ENCODE peak calls at places on chromosomes 11 and 22, in six cellular contexts. W, T, S, C, K and O are unnamed samples.
A peak's percentile ranks its signal among the peaks of the same experiment; 100 is the strongest.

GRCh38 chr11:130513132-130513531 is 64.7 kb downstream of the ADAMTS15 start:
- DNase-seq in K (no peak), T (no peak), W (no peak), S (no peak), C (no peak), O (no peak)

GRCh38 chr11:1573077-1573846 is 1.2 kb upstream of the DUSP8 start:
- DNase-seq in W (no peak), T (no peak), C (peak; percentile 71), K (no peak), S (no peak), O (no peak)

GRCh38 chr22:28146401-28147304 is 227.6 kb upstream of the PITPNB start:
- DNase-seq in W (no peak), S (no peak), T (no peak), K (no peak), C (no peak), O (no peak)

GRCh38 chr11:2915473-2915872 is 13.7 kb downstream of the PHLDA2 start:
- DNase-seq in T (no peak), S (no peak), K (no peak), W (no peak), C (no peak), O (no peak)

GRCh38 chr22:34055525-34056200 is 135.4 kb upstream of the LARGE1 start:
- DNase-seq in C (peak; percentile 87), W (no peak), T (peak; percentile 2), K (no peak), S (peak; percentile 62), O (no peak)

GRCh38 chr11:120058931-120059330 is 79.0 kb downstream of the TRIM29 start:
- DNase-seq in T (no peak), W (no peak), C (peak; percentile 27), S (no peak), K (no peak), O (no peak)

GRCh38 chr22:45291061-45291930 is 6.5 kb downstream of the UPK3A start:
- DNase-seq in C (no peak), S (no peak), T (no peak), K (no peak), W (no peak), O (no peak)

GRCh38 chr22:37930270-37930951 is 23.0 kb downstream of the C22orf23 start:
- DNase-seq in W (peak; percentile 52), K (no peak), S (no peak), T (no peak), C (no peak), O (no peak)

GRCh38 chr11:22792497-22792896 is 37.1 kb downstream of the SVIP start:
- DNase-seq in C (no peak), W (no peak), T (peak; percentile 79), S (peak; percentile 94), K (no peak), O (no peak)

GRCh38 chr11:130246719-130247118 is 68.0 kb downstream of the ZBTB44 start:
- DNase-seq in C (no peak), S (no peak), W (no peak), K (no peak), T (no peak), O (no peak)

GRCh38 chr11:39432929-39433328 is 2026.5 kb downstream of the LRRC4C start:
- DNase-seq in T (no peak), S (no peak), C (no peak), K (no peak), W (no peak), O (no peak)

GRCh38 chr11:113884361-113884836 is 9.0 kb upstream of the USP28 start:
- DNase-seq in S (peak; percentile 45), C (peak; percentile 62), W (no peak), K (no peak), T (peak; percentile 18), O (no peak)

GRCh38 chr22:40723396-40723933 is 44.2 kb downstream of the MCHR1 start:
- DNase-seq in W (no peak), S (no peak), K (no peak), T (no peak), C (no peak), O (no peak)

GRCh38 chr11:67439321-67440228 is 2.1 kb upstream of the PTPRCAP start:
- DNase-seq in C (no peak), T (no peak), K (no peak), S (peak; percentile 19), W (no peak), O (no peak)

GRCh38 chr11:67436459-67437081 is 912 bp downstream of the PTPRCAP start:
- DNase-seq in T (peak; percentile 85), K (peak; percentile 75), C (peak; percentile 70), S (no peak), W (peak; percentile 89), O (peak; percentile 91)

GRCh38 chr11:67440229-67441081 is 2.8 kb downstream of the CORO1B start:
- DNase-seq in C (no peak), T (no peak), K (no peak), S (no peak), W (no peak), O (no peak)

GRCh38 chr11:67437082-67437821 is at the start of gene PTPRCAP:
- DNase-seq in C (no peak), S (no peak), W (peak; percentile 84), T (peak; percentile 65), K (no peak), O (peak; percentile 84)

DNA sequence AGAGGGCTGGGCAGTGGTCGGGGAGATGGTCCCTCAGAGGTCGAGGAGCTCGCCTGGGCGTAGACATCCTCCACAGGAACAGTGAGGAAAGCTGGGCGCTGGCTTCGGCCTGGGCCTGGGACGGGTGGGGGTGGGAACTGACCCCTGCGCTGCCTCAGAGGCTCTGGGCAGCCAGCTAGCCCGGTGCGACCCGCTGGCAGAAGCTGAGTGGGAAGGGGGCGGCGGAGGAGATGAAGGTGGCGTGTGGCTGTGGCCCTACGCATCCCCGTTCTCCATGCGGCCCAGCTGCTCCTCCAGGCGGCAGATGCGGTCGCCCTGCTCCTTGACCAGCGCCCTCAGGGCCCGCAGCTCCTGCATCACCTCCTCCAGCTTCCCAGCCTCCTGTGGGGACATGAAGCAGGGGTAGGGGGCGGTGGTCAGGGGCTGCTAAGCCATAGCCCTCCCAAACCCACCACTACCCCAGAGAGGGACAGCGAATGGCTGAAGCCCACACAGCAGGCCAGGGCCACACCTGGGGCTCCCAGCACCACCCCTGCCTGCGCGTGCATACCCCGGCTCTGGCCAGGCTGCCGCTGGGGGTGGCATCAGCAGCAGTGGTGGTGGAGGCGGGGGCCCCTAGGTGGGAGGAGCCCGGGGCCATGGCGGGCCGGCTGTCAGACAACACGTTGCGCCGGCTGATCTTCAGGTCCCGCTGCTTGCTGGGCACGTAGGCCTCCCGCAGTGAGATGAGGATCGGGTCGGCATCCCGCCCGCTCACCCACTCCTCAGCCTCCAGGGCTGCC is 830 bp upstream of the PTPRCAP start:
- DNase-seq in S (no peak), K (no peak), C (no peak), T (no peak), W (peak; percentile 66), O (peak; percentile 93)
- TF ChIP-seq TAF1 in S (no peak), K (no peak), C (no peak), T (no peak), W (no peak), O (peak; percentile 54)

DNA sequence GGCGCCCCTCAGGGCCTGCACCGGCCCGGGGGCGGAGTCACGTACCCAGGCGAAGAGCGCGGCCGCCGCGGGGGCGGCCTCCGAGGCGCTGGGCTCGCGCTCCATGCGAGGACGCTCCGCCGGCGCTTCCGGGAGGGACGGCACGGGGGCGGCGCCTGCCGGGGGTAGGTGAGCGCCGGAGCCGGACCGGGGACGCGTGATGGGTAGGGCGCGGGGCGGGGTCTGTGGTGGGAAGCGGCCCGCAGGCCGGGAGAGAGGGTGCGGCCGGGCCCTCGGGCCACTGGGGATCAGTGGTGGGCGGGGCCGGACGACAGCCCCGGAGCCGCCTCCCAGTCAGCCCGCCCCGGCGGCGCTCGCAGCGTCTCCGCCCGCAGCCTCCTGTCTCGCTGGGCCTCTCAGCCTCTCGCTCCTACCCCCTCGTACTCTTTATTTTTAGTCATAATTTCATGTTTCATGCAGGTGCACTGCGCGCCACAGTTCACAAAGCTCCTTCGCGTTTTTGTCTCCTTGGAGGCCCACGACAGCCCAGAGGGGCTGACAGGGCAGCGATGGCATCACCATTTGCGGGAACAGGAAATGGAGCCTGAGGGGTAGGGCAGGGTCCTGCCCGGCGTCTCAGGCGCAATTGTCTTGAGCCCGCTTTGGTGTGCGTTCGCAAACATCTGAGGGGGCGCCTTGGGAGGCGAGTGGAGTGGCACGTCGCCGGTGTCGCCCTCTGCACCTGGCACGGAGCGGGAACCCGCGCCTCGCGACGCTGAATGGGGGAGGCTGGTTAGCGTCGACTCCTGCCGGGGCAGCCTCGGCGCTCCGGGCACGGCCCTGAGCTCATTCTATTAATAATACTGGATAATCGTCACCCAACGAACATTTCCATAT is at the start of gene SERGEF:
- DNase-seq in S (peak; percentile 86), W (peak; percentile 86), C (peak; percentile 94), K (peak; percentile 75), T (peak; percentile 95), O (peak; percentile 82)
- TF ChIP-seq POLR2A in S (peak; percentile 69), W (peak; percentile 44), C (no peak), K (peak; percentile 86), T (peak; percentile 73), O (peak; percentile 78)

DNA sequence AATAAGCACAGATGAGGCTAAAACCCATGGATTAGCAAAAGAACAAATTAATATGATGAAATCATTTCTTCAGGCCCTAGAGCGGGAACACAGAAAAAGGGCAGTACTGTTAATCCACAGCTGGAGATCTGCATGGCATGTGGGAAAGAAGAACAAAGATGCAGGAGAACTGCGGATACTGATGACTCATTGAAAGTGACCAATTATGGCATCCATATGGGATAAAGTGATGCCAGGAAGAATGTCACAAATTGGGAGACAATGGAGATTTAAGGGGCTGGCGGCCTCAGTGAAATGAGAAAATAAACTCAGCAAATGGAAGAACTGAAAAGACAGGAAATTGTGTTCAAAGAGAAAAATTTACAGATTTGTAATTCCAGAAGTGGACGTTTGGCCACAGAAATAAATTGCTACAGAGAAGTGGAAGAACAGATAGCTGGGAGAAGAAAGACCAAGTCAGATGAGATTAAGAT is 39.4 kb downstream of the SIK3 start:
- DNase-seq in W (no peak), C (no peak), T (no peak), S (no peak), K (no peak), O (no peak)
- TF ChIP-seq TAF1 in W (no peak), C (no peak), T (no peak), S (no peak), K (no peak), O (no peak)

GRCh38 chr11:6607190-6607635 is 3.6 kb downstream of the ILK start:
- DNase-seq in C (no peak), T (no peak), W (no peak), K (no peak), S (no peak), O (no peak)

GRCh38 chr11:6603287-6604080 is at the start of the genes ILK and RRP8:
- DNase-seq in C (peak; percentile 91), S (peak; percentile 79), W (peak; percentile 89), T (peak; percentile 95), K (peak; percentile 59), O (peak; percentile 93)

GRCh38 chr11:6602096-6602940 is 1.1 kb downstream of the RRP8 start:
- DNase-seq in T (no peak), C (peak; percentile 17), S (no peak), W (no peak), K (no peak), O (no peak)

GRCh38 chr11:6606471-6607189 is 3.1 kb downstream of the ILK start:
- DNase-seq in C (peak; percentile 89), T (peak; percentile 94), S (peak; percentile 97), K (no peak), W (no peak), O (no peak)

DNA sequence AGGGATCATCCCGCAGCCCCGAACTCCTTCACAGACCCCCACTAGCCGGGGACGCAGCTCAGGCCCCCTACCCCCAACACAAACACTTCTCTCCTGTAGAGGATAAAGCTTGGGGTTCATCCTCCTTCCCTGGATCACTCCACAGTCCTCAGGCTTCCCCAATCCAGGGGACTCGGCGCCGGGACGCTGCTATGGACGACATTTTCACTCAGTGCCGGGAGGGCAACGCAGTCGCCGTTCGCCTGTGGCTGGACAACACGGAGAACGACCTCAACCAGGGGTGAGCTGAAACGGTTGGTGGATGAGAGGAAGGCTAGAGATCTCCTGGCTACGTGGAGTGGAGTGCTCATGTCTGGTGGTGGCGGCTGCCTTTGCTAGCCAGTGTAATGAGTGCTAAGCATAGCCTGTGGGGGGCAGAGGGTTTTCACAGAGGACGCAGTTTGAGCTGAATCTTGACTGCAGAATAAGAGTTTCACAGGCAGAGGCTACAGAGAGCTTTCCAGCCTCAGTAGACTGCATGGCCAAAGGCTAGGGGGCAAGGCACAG is 580 bp downstream of the ILK start:
- DNase-seq in W (no peak), T (peak; percentile 81), K (no peak), C (no peak), S (peak; percentile 64), O (no peak)
- TF ChIP-seq POLR2A in W (no peak), T (no peak), K (peak; percentile 56), C (no peak), S (no peak), O (peak; percentile 51)